ENCODE peak calls at places on chromosomes 5 and 9, in six cellular contexts. R is GM20000; P is stimulated activated effector memory CD8-positive, alpha-beta T cell treated with anti-CD3 and anti-CD28 coated beads, Interleukin-12 subunit alpha, Interleukin-12 subunit beta, amount 100 ng/mL, for 72 hours; H is hypothalamus; L is transverse colon; Q is NCI-H446 treated with DMSO at 0.1 percent for 48 hours. C is an unnamed sample.

GRCh38 chr5:178548751-178549150 is 41.4 kb downstream of the COL23A1 start:
- DNase-seq in L (no peak), P (no peak), H (no peak), R (no peak), Q (no peak), C (no peak)

GRCh38 chr5:172052454-172053236 is 46.2 kb upstream of the FBXW11 start:
- DNase-seq in R (no peak), L (peak), P (no peak), H (no peak), Q (no peak), C (no peak)

GRCh38 chr9:91106415-91106814 is 255.3 kb downstream of the AUH start:
- DNase-seq in L (no peak), H (no peak), P (no peak), R (no peak), Q (no peak), C (no peak)

GRCh38 chr9:126916909-126917308 is 2.3 kb downstream of the RALGPS1 start:
- DNase-seq in P (no peak), R (no peak), H (no peak), Q (no peak), L (no peak), C (no peak)

GRCh38 chr9:127793093-127793708 is 7.4 kb downstream of the CDK9 start:
- DNase-seq in Q (no peak), R (no peak), L (no peak), H (no peak), P (no peak), C (no peak)

GRCh38 chr9:131554865-131555351 is 9.6 kb downstream of the PRRT1B start:
- DNase-seq in P (no peak), Q (no peak), H (no peak), L (no peak), R (no peak), C (no peak)

GRCh38 chr9:122201641-122202040 is 27.1 kb downstream of the LHX6 start:
- DNase-seq in Q (no peak), L (no peak), R (no peak), H (no peak), P (no peak), C (no peak)

GRCh38 chr9:112505607-112506006 is 19.0 kb downstream of the KIAA1958 start:
- DNase-seq in H (no peak), P (no peak), R (no peak), Q (no peak), L (peak), C (no peak)

GRCh38 chr5:74409166-74409706 is 231.3 kb downstream of the ENC1 start:
- DNase-seq in H (no peak), R (no peak), P (no peak), L (no peak), Q (peak), C (no peak)

GRCh38 chr5:1004598-1005361 is 3.8 kb upstream of the NKD2 start:
- DNase-seq in L (peak), R (peak), P (peak), Q (no peak), H (peak), C (no peak)

GRCh38 chr9:22382331-22382730 is 64.3 kb upstream of the DMRTA1 start:
- DNase-seq in Q (no peak), R (no peak), H (no peak), L (no peak), P (no peak), C (no peak)

GRCh38 chr5:54634089-54634488 is 116.5 kb downstream of the SNX18 start:
- DNase-seq in Q (no peak), H (no peak), R (no peak), L (no peak), P (no peak), C (no peak)

C was measured in GM12864.